ENCODE peak calls at places on chromosomes 5 and 9, in five cellular contexts. N, P, W, Z and H are unnamed samples.

GRCh38 chr5:123800640-123801039 is 288.7 kb downstream of the CSNK1G3 start:
- DNase-seq in N (no peak), P (no peak), W (no peak), Z (no peak), H (no peak)

GRCh38 chr5:103259705-103260355 is 1.3 kb downstream of the MACIR start:
- DNase-seq in N (no peak), P (peak; percentile 16), W (no peak), Z (peak; percentile 56), H (no peak)

GRCh38 chr5:177232761-177233160 is 70.8 kb downstream of the RAB24 start:
- DNase-seq in N (no peak), P (no peak), W (no peak), Z (no peak), H (no peak)

GRCh38 chr9:15244001-15244441 is 63.0 kb downstream of the TTC39B start:
- DNase-seq in N (no peak), P (no peak), W (no peak), Z (no peak), H (no peak)

GRCh38 chr5:151571270-151572173 is 19.6 kb downstream of the FAT2 start:
- DNase-seq in N (no peak), P (no peak), W (no peak), Z (no peak), H (no peak)

GRCh38 chr5:25028994-25029393 is 384.2 kb upstream of the CDH10 start:
- DNase-seq in N (no peak), P (no peak), W (no peak), Z (no peak), H (no peak)

GRCh38 chr5:143074414-143074996 is 304.3 kb downstream of the ARHGAP26 start:
- DNase-seq in N (no peak), P (no peak), W (no peak), Z (no peak), H (no peak)

GRCh38 chr5:73387630-73388370 is 60.8 kb downstream of the FOXD1 start:
- DNase-seq in N (no peak), P (peak; percentile 37), W (no peak), Z (no peak), H (no peak)

GRCh38 chr5:78003914-78004313 is 227.8 kb upstream of the TBCA start:
- DNase-seq in N (no peak), P (no peak), W (no peak), Z (no peak), H (no peak)

GRCh38 chr5:158754018-158754514 is 345.6 kb downstream of the EBF1 start:
- DNase-seq in N (no peak), P (no peak), W (no peak), Z (no peak), H (no peak)

GRCh38 chr5:176901260-176902101 is 2.3 kb upstream of the HK3 start:
- DNase-seq in N (peak; percentile 6), P (no peak), W (no peak), Z (no peak), H (no peak)

GRCh38 chr9:107587175-107587963 is 97.8 kb upstream of the KLF4 start:
- DNase-seq in N (no peak), P (no peak), W (no peak), Z (peak; percentile 59), H (no peak)

GRCh38 chr5:117220730-117221129 is 646.1 kb upstream of the SEMA6A start:
- DNase-seq in N (no peak), P (no peak), W (no peak), Z (no peak), H (no peak)

GRCh38 chr5:10331341-10331796 is 22.1 kb upstream of the MARCHF6 start:
- DNase-seq in N (peak; percentile 45), P (no peak), W (no peak), Z (peak; percentile 72), H (no peak)

GRCh38 chr5:109099081-109099480 is 310.7 kb downstream of the PJA2 start:
- DNase-seq in N (no peak), P (no peak), W (no peak), Z (no peak), H (no peak)

GRCh38 chr9:81578606-81579005 is 110.7 kb downstream of the TLE1 start:
- DNase-seq in N (no peak), P (no peak), W (no peak), Z (no peak), H (no peak)

GRCh38 chr9:84939766-84940165 is 270.2 kb downstream of the NTRK2 start:
- DNase-seq in N (no peak), P (no peak), W (no peak), Z (no peak), H (no peak)

GRCh38 chr5:174355208-174355612 is 309.7 kb downstream of the NSG2 start:
- DNase-seq in N (no peak), P (no peak), W (no peak), Z (no peak), H (no peak)

GRCh38 chr9:113807173-113808061 is 68.7 kb upstream of the ZNF618 start:
- DNase-seq in N (no peak), P (peak; percentile 14), W (peak; percentile 75), Z (peak; percentile 62), H (no peak)

GRCh38 chr5:17190242-17190778 is 27.1 kb upstream of the BASP1 start:
- DNase-seq in N (no peak), P (no peak), W (peak; percentile 35), Z (no peak), H (no peak)

GRCh38 chr5:57665146-57665936 is 182.7 kb upstream of the ACTBL2 start:
- DNase-seq in N (no peak), P (no peak), W (no peak), Z (no peak), H (no peak)

GRCh38 chr9:35042081-35042604 is 30.3 kb downstream of the VCP start:
- DNase-seq in N (no peak), P (no peak), W (no peak), Z (no peak), H (no peak)

GRCh38 chr5:173045481-173045880 is 10.7 kb upstream of the CREBRF start:
- DNase-seq in N (no peak), P (no peak), W (no peak), Z (no peak), H (no peak)

GRCh38 chr9:116860509-116861120 is 173.5 kb downstream of the TRIM32 start:
- DNase-seq in N (peak; percentile 68), P (no peak), W (peak; percentile 64), Z (peak; percentile 55), H (no peak)

GRCh38 chr9:116855881-116856662 is 169.0 kb downstream of the TRIM32 start:
- DNase-seq in N (no peak), P (no peak), W (no peak), Z (no peak), H (no peak)

GRCh38 chr9:116861321-116861720 is 174.2 kb downstream of the TRIM32 start:
- DNase-seq in N (no peak), P (no peak), W (no peak), Z (no peak), H (no peak)

GRCh38 chr9:116859763-116860162 is 172.7 kb downstream of the TRIM32 start:
- DNase-seq in N (no peak), P (no peak), W (no peak), Z (no peak), H (no peak)

GRCh38 chr9:116857321-116857720 is 170.2 kb downstream of the TRIM32 start:
- DNase-seq in N (no peak), P (no peak), W (no peak), Z (no peak), H (no peak)
- H3K9me3 ChIP-seq in N (no peaks in the 10 kb centered on the region), P (no peaks in the 10 kb centered on the region), W (no peaks in the 10 kb centered on the region), Z (no peaks in the 10 kb centered on the region), H (no peaks in the 10 kb centered on the region)

DNA sequence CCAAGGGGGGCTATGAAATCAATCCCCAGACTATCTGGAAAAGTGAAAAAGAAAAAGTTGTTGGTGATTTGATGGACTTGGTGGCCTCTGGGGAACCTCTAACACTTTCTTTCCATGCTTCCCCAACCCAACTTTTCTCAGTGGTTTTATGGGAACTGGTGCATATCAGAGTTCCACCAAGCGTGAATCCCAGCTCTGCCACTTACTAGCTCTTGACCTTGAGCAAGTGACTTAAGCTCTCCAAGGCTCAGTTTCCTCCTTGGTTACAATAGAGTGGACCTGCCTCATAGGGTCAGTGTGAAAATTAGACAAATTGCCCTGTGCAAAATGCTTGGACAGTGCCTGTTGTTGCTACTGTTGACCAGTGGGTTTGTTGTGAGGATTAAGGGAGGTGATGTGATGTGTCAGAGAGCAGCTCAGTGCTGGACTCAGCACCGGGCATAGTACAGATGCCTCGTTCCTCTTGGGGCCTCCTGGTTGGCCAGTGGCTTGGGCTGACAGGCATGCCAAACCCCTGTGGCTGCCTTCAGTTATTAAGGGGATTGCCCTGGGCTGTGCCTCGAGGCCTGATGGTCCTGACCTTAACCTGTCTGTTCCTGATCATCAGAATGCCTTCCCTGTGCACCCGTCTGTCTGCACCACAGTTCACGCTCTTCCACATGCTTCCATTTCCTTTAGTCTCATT is 49.3 kb downstream of the COL15A1 start:
- DNase-seq in N (no peak), P (no peak), W (no peak), Z (no peak), H (no peak)
- H3K27ac ChIP-seq in N (no peak overlapping the region), P (no peak overlapping the region), W (no peak overlapping the region), Z (no peak overlapping the region), H (no peak overlapping the region)

DNA sequence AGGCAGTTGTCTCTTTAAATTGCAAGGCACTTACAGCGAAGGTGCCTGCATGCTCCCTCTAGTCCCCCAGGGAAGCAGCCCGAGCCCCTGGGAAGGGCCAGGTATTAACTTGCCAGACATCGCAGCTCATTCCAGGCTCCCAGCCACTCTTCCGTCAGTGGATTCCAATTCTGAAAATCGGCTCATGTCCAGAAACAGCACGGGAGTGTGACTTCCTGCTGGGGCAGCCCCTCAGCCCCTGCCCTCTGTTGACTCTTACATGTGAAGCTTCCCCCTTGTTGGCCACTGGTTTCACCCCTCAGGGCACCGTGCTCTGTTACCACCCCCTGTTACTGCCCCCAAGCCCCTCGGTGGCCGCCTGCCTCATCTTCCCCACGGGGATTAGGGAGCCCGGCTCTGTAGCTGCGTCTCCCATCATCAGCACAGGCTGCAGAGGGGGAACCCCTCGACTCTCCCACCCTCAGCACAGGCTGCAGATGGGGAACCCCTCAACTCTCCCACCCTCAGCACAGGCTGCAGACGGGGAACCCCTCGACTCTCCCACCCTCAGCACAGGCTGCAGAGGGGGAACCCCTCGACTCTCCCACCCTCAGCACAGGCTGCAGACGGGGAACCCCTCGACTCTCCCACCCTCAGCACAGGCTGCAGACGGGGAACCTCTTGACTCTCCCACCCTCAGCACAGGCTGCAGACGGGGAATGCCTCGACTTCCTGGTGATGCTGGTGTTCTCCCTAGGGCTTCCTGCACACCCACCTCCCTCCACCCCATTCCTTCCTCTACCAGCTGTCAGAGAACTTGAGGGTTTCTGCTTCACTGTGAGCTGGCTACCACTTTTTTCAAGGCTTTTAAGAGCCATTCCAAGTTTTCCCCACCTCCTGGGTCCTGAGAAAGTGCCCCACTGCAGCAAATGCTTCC is 11.1 kb upstream of the CACNA1B start:
- DNase-seq in N (no peak), P (no peak), W (peak; percentile 53), Z (no peak), H (no peak)
- H3K4me3 ChIP-seq in N (no peak overlapping the region), P (no peak overlapping the region), W (no peak overlapping the region), Z (no peak overlapping the region), H (no peak overlapping the region)

DNA sequence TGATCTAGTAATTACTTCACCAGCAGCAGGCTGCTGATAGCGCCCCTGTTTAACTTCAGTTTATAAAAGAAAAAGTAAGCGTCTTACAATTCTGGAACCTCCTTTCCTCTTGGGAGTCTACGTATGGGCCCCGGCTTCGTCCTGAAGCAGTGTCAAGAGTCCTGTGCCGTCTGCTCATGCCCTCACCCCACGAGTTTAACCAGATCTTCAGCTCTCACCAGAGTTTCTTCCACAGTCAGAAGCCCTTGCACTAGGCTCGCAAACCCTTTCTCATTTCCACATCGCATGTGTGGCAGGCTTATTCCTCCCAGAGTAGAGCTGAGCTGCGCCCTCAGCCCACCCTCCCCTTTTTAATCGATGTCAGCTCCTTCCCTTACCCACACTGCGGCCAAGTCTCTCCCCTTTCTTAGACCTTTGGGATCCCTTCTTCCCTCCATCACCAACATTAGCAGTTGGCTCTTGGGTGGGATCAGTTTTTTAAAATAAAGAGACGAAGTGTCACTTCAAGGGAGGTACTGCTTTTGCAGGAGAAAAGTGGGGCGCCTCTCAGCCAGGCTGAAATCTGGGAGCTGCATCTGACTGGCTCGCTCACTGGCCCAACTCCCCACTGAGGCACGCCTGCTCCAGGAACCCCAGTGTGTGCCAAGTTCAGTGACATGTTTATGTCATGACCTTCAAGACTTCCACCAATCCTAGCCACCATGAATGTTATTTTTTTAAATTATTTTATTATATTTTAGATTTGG is 130.3 kb downstream of the MVB12B start:
- DNase-seq in N (no peak), P (no peak), W (no peak), Z (no peak), H (no peak)
- H3K9me3 ChIP-seq in N (no peaks in the 10 kb centered on the region), P (no peaks in the 10 kb centered on the region), W (no peaks in the 10 kb centered on the region), Z (no peaks in the 10 kb centered on the region), H (no peaks in the 10 kb centered on the region)